ENCODE peak calls at places on chromosomes 4 and X, in seven cellular contexts. L is testis, B is HFFc6, Z is progenitor cell of endocrine pancreas, A is neural crest cell, X is foreskin fibroblast, Q is lower leg skin. R is an unnamed sample.
A peak's percentile ranks its signal among the peaks of the same experiment; 100 is the strongest.

GRCh38 chr4:186272699-186273370 is 6.8 kb downstream of the F11 start:
- DNase-seq in A (no peak), L (no peak), Q (no peak), B (no peak), X (no peak), Z (no peak), R (no peak)

GRCh38 chr4:103372002-103372558 is 173.9 kb upstream of the CENPE start:
- DNase-seq in Q (no peak), B (no peak), A (no peak), X (no peak), Z (no peak), L (no peak), R (no peak)

GRCh38 chr4:103451341-103451740 is 253.2 kb upstream of the CENPE start:
- DNase-seq in X (no peak), A (no peak), L (no peak), B (no peak), Z (no peak), Q (no peak), R (no peak)

GRCh38 chrX:55488559-55489314 is 911 bp downstream of the USP51 start:
- DNase-seq in Q (peak; percentile 60), Z (peak; percentile 21), X (peak; percentile 80), B (peak; percentile 44), A (peak; percentile 34), L (peak; percentile 80), R (peak; percentile 61)

GRCh38 chr4:6023766-6024165 is 5.5 kb upstream of the C4orf50 start:
- DNase-seq in B (no peak), L (no peak), Z (no peak), Q (no peak), A (no peak), X (no peak), R (no peak)

GRCh38 chr4:112589207-112589606 is 47.5 kb downstream of the ZGRF1 start:
- DNase-seq in A (no peak), X (peak; percentile 50), Q (no peak), B (peak; percentile 1), Z (no peak), L (no peak), R (no peak)

GRCh38 chrX:153447581-153447960 is 1.7 kb upstream of the TREX2 start:
- DNase-seq in L (no peak), Q (no peak), X (no peak), A (no peak), Z (no peak), B (no peak), R (no peak)

GRCh38 chr4:72846280-72847111 is 223.0 kb downstream of the COX18 start:
- DNase-seq in L (no peak), Q (no peak), Z (no peak), X (no peak), A (peak; percentile 2), B (peak; percentile 8), R (no peak)

GRCh38 chrX:137545711-137546651 is 19.9 kb upstream of the ZIC3 start:
- DNase-seq in X (no peak), B (no peak), A (no peak), Z (no peak), Q (no peak), L (no peak), R (no peak)

GRCh38 chr4:82715731-82716617 is 82.6 kb downstream of the SCD5 start:
- DNase-seq in A (no peak), L (no peak), Z (no peak), B (peak; percentile 70), X (peak; percentile 71), Q (no peak), R (no peak)

DNA sequence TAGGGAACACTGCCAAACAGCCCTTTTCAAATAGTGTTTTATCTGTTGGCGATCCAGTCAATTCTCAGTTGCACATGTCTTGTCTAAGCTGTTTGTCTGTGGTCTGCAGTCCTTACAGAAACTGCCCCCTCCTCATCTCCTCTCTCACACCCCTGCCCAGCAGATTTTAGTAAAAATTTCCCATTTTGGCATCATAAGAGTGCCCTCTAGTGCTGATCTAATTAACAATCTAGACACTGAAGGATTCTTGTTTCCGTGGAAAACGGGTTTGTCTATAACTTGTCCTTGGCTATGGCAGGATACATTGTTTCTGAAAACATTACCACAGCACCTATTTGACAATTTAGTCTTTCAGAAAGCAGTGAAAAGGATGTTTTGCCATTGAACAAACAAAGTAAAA is 227.2 kb upstream of the MBNL3 start:
- DNase-seq in A (no peak), Q (no peak), X (peak; percentile 0), L (no peak), Z (no peak), B (no peak), R (no peak)
- TF ChIP-seq CTCF in A (peak; percentile 56), Q (no peak), X (no peak), L (no peak), Z (peak; percentile 49), B (peak; percentile 22), R (no peak)

GRCh38 chr4:89868999-89869589 is 25.6 kb upstream of the MMRN1 start:
- DNase-seq in Z (no peak), B (no peak), Q (no peak), X (peak; percentile 9), A (no peak), L (no peak), R (no peak)
- TF ChIP-seq CTCF in Z (peak; percentile 62), B (peak; percentile 81), Q (no peak), X (peak; percentile 28), A (peak; percentile 70), L (peak; percentile 5), R (no peak)

GRCh38 chr4:180455226-180455625 is 1788.0 kb upstream of the TENM3 start:
- DNase-seq in X (no peak), Z (no peak), B (no peak), A (no peak), L (no peak), Q (no peak), R (no peak)

GRCh38 chr4:180449395-180449956 is 1793.7 kb upstream of the TENM3 start:
- DNase-seq in B (no peak), Z (no peak), A (no peak), Q (no peak), X (no peak), L (peak; percentile 81), R (no peak)
- TF ChIP-seq CTCF in B (no peak), Z (peak; percentile 71), A (peak; percentile 70), Q (no peak), X (no peak), L (peak; percentile 59), R (no peak)

DNA sequence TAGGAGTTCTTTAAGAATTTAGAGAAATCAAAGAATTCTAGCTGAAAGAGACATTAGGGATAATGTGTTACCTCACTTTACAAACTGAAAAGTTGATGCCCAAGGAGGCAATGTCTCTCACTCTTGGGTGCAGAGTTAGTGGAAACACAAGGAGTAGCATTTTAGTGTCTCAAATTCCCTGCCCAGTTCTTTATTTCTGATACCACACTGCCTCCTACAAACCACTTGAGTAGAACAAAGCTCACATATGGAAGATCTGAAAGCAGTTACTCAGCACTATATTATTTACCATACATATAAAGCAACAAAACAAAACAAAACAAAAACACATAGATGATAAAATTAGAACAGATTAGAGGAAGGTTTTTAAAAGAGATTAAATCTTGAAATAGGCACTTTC is 124.2 kb downstream of the REELD1 start:
- DNase-seq in A (no peak), L (no peak), X (no peak), B (no peak), Z (no peak), Q (no peak), R (no peak)
- TF ChIP-seq CTCF in A (no peak), L (no peak), X (no peak), B (peak; percentile 38), Z (no peak), Q (no peak), R (no peak)